ENCODE peak calls at places on chromosome 12, in four cellular contexts. O is NCI-H2171, R is smooth muscle cell of the brain vasculature, B is T-helper 2 cell. L is an unnamed sample.

GRCh38 chr12:12010277-12011031 is 60.3 kb upstream of the BCL2L14 start:
- DNase-seq in O (no peak), R (no peak), B (peak), L (peak)

GRCh38 chr12:106288510-106289195 is 13.9 kb upstream of the TCP11L2 start:
- DNase-seq in O (no peak), R (no peak), B (no peak), L (no peak)

GRCh38 chr12:51322452-51322851 is 1.5 kb downstream of the BIN2 start:
- DNase-seq in O (no peak), R (no peak), B (no peak), L (no peak)

GRCh38 chr12:44696542-44696941 is 179.6 kb downstream of the NELL2 start:
- DNase-seq in O (no peak), R (no peak), B (no peak), L (no peak)

GRCh38 chr12:62466018-62466595 is 519 bp upstream of the MON2 start:
- DNase-seq in O (peak), R (no peak), B (no peak), L (peak)

GRCh38 chr12:92080390-92081285 is 65.0 kb downstream of the BTG1 start:
- DNase-seq in O (no peak), R (no peak), B (no peak), L (no peak)

GRCh38 chr12:68158427-68158826 is 1.1 kb downstream of the IFNG start:
- DNase-seq in O (no peak), R (no peak), B (no peak), L (no peak)

GRCh38 chr12:116002890-116003536 is 274.5 kb downstream of the MED13L start:
- DNase-seq in O (no peak), R (no peak), B (no peak), L (no peak)

GRCh38 chr12:85920324-85920947 is 46.3 kb downstream of the NTS start:
- DNase-seq in O (peak), R (no peak), B (no peak), L (no peak)

GRCh38 chr12:63889721-63890509 is 45.4 kb downstream of the SRGAP1 start:
- DNase-seq in O (no peak), R (no peak), B (no peak), L (no peak)

GRCh38 chr12:85866929-85867776 is 6.9 kb upstream of the NTS start:
- DNase-seq in O (peak), R (peak), B (no peak), L (no peak)